ENCODE peak calls at places on chromosomes 1 and 21, in seven cellular contexts. Z is spleen, A is H1, N is ovary, M is HCT116, L is left lung, D is colonic mucosa. W is an unnamed sample. For H3K9me3, the result is how much of the 10 kb centered on the place peaks cover.

GRCh38 chr1:231606712-231607111 is 19.9 kb upstream of the DISC1 start:
- DNase-seq in Z (no peak), A (no peak), N (no peak), M (no peak), L (no peak), D (no peak), W (no peak)

GRCh38 chr1:192877283-192877886 is 68.5 kb downstream of the RGS2 start:
- DNase-seq in Z (no peak), A (no peak), N (no peak), M (no peak), L (no peak), D (no peak), W (no peak)

GRCh38 chr1:181062800-181063428 is 25.6 kb upstream of the IER5 start:
- DNase-seq in Z (no peak), A (no peak), N (no peak), M (no peak), L (no peak), D (no peak), W (no peak)

GRCh38 chr1:10681296-10682113 is 114.9 kb downstream of the CASZ1 start:
- DNase-seq in Z (no peak), A (no peak), N (no peak), M (no peak), L (no peak), D (no peak), W (no peak)

GRCh38 chr1:80892452-80892995 is 908.2 kb upstream of the ADGRL2 start:
- DNase-seq in Z (no peak), A (no peak), N (no peak), M (no peak), L (no peak), D (no peak), W (no peak)

GRCh38 chr1:8427493-8427892 is 109.6 kb downstream of the SLC45A1 start:
- DNase-seq in Z (no peak), A (no peak), N (no peak), M (no peak), L (no peak), D (no peak), W (no peak)

GRCh38 chr1:70675737-70676156 is 264.7 kb downstream of the CTH start:
- DNase-seq in Z (no peak), A (no peak), N (no peak), M (no peak), L (no peak), D (no peak), W (no peak)

GRCh38 chr1:218425647-218426342 is 80.7 kb downstream of the TGFB2 start:
- DNase-seq in Z (no peak), A (no peak), N (no peak), M (no peak), L (no peak), D (no peak), W (no peak)

GRCh38 chr21:44487831-44488230 is 32.5 kb downstream of the LRRC3 start:
- DNase-seq in Z (peak), A (peak), N (no peak), M (peak), L (no peak), D (no peak), W (peak)

GRCh38 chr1:198007687-198008627 is 90.8 kb downstream of the LHX9 start:
- DNase-seq in Z (no peak), A (no peak), N (no peak), M (no peak), L (no peak), D (no peak), W (no peak)

GRCh38 chr1:13813398-13814012 is 113.5 kb downstream of the PRDM2 start:
- DNase-seq in Z (peak), A (no peak), N (peak), M (no peak), L (no peak), D (no peak), W (peak)

GRCh38 chr1:236618507-236618906 is 14.2 kb upstream of the HEATR1 start:
- DNase-seq in Z (no peak), A (no peak), N (no peak), M (no peak), L (no peak), D (no peak), W (no peak)

GRCh38 chr1:33275200-33275599 is 18.9 kb downstream of the ZNF362 start:
- DNase-seq in Z (no peak), A (no peak), N (no peak), M (no peak), L (no peak), D (no peak), W (no peak)

GRCh38 chr1:223763881-223764280 is 51.5 kb downstream of the CAPN2 start:
- DNase-seq in Z (peak), A (no peak), N (no peak), M (no peak), L (no peak), D (no peak), W (no peak)

GRCh38 chr1:8077602-8078001 is 51.5 kb upstream of the ERRFI1 start:
- DNase-seq in Z (no peak), A (no peak), N (no peak), M (no peak), L (no peak), D (peak), W (no peak)

GRCh38 chr1:14836426-14837140 is 238.1 kb downstream of the KAZN start:
- DNase-seq in Z (no peak), A (no peak), N (no peak), M (no peak), L (no peak), D (no peak), W (no peak)

GRCh38 chr1:234613992-234614584 is 4.1 kb upstream of the IRF2BP2 start:
- DNase-seq in Z (no peak), A (no peak), N (no peak), M (no peak), L (no peak), D (no peak), W (no peak)

GRCh38 chr1:55640708-55641473 is 425.7 kb upstream of the USP24 start:
- DNase-seq in Z (peak), A (no peak), N (peak), M (no peak), L (peak), D (peak), W (no peak)

GRCh38 chr21:21163904-21164303 is 165.7 kb downstream of the NCAM2 start:
- DNase-seq in Z (no peak), A (no peak), N (peak), M (peak), L (peak), D (peak), W (peak)

GRCh38 chr1:169901119-169901518 is 7.4 kb upstream of the SCYL3 start:
- DNase-seq in Z (no peak), A (no peak), N (no peak), M (no peak), L (no peak), D (no peak), W (no peak)

GRCh38 chr1:157011845-157012244 is 33.7 kb downstream of the ARHGEF11 start:
- DNase-seq in Z (no peak), A (no peak), N (no peak), M (no peak), L (no peak), D (no peak), W (no peak)

GRCh38 chr1:65002508-65003315 is 36.4 kb upstream of the JAK1 start:
- DNase-seq in Z (peak), A (no peak), N (peak), M (peak), L (peak), D (peak), W (peak)

GRCh38 chr21:26965091-26965566 is 1.8 kb downstream of the ADAMTS5 start:
- DNase-seq in Z (peak), A (no peak), N (no peak), M (no peak), L (no peak), D (no peak), W (no peak)

GRCh38 chr21:26962516-26963305 is 4.2 kb downstream of the ADAMTS5 start:
- DNase-seq in Z (no peak), A (no peak), N (no peak), M (no peak), L (no peak), D (no peak), W (no peak)

GRCh38 chr21:26964379-26964778 is 2.5 kb downstream of the ADAMTS5 start:
- DNase-seq in Z (no peak), A (no peak), N (peak), M (no peak), L (peak), D (peak), W (no peak)

GRCh38 chr21:26958792-26959191 is 8.1 kb downstream of the ADAMTS5 start:
- DNase-seq in Z (no peak), A (no peak), N (no peak), M (no peak), L (no peak), D (no peak), W (no peak)

DNA sequence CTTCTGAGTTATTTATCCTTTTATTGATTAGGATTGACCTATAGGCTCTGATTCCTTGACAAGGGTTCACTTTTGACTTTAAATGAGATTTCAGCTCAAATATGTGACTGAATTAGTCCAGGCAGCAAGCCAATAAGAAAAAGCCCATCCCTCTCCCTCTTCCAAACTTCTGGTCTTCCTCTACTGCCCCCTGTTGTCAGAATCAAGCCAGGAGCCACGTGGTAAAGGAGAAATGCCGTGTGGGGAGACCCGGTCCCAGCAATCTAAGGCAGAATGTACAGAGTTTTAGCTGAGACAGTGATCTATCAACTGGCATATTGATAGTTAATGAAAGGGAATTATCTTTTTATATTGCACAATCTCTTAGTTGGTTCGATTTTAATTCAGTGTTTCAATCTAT is 5.2 kb downstream of the ADAMTS5 start:
- DNase-seq in Z (no peak), A (no peak), N (peak), M (no peak), L (no peak), D (peak), W (no peak)
- H3K9me3 ChIP-seq in Z (under half), A (under half), N (under half), M (under half), L (under half), D (under half), W (under half)

GRCh38 chr1:152758636-152759035 is 811 bp downstream of the KPRP start:
- DNase-seq in Z (no peak), A (no peak), N (no peak), M (no peak), L (no peak), D (no peak), W (no peak)

GRCh38 chr1:152759453-152760173 is 1.8 kb downstream of the KPRP start:
- DNase-seq in Z (no peak), A (no peak), N (no peak), M (no peak), L (no peak), D (no peak), W (no peak)

GRCh38 chr1:152756872-152757271 is 953 bp upstream of the KPRP start:
- DNase-seq in Z (no peak), A (no peak), N (no peak), M (no peak), L (no peak), D (no peak), W (no peak)

GRCh38 chr1:152760551-152761190 is 2.8 kb downstream of the KPRP start:
- DNase-seq in Z (no peak), A (no peak), N (no peak), M (no peak), L (no peak), D (no peak), W (no peak)

DNA sequence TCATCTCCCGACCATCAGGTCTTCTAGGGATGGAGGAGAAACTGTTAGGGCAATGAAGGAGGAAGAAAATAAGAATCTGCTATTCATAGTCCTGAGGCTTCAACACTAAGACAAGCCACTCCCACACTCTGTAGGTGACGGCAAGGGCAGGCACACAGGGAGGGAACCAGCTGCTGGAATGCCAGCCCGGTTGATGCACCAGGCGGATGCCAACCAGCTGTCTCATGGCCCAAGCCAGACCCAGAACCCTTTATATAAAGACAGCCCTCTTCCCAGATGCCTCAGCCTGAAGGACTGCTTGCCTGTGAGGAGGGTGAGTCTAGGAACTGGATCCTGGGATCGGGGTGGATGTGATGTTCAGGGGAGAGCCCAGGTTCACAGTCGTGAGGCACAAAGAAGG is at the start of gene KPRP:
- DNase-seq in Z (no peak), A (no peak), N (no peak), M (no peak), L (no peak), D (no peak), W (no peak)
- H3K9me3 ChIP-seq in Z (under half), A (half or more), N (under half), M (under half), L (under half), D (under half), W (under half)

GRCh38 chr1:117142200-117142599 is 20.7 kb upstream of the TRIM45 start:
- DNase-seq in Z (no peak), A (no peak), N (no peak), M (no peak), L (no peak), D (no peak), W (no peak)
- H3K9me3 ChIP-seq in Z (under half), A (under half), N (under half), M (under half), L (under half), D (under half), W (under half)

GRCh38 chr21:42819861-42820512 is 59.4 kb downstream of the WDR4 start:
- DNase-seq in Z (peak), A (no peak), N (no peak), M (no peak), L (no peak), D (peak), W (no peak)
- H3K9me3 ChIP-seq in Z (under half), A (under half), N (under half), M (under half), L (under half), D (under half), W (under half)

DNA sequence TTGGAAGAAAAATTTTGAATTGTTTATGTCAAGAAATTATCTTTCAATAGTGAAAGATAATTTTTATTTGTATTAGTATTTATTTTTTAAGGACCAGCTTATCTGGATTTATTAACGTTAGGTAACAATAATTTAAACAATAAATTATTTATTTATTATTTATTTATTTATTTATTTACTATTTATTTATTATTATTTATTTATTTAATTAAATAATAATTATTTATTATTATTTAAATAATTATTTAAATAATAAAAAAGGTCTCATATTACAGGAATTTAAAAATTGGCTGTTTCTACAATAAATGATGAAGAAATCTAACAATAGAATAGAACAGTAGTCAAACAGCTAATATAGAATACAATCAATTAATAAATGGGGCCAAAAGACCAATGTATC is 618.7 kb upstream of the BRINP3 start:
- DNase-seq in Z (no peak), A (no peak), N (no peak), M (no peak), L (no peak), D (no peak), W (no peak)
- H3K9me3 ChIP-seq in Z (under half), A (under half), N (under half), M (under half), L (under half), D (under half), W (under half)

GRCh38 chr1:125080077-125080476 is 3895.3 kb downstream of the SRGAP2C start:
- DNase-seq in Z (no peak), A (no peak), N (no peak), M (no peak), L (no peak), D (no peak), W (no peak)
- H3K9me3 ChIP-seq in Z (under half), A (half or more), N (under half), M (under half), L (half or more), D (under half), W (under half)

GRCh38 chr1:3116560-3116959 is 47.6 kb downstream of the PRDM16 start:
- DNase-seq in Z (no peak), A (no peak), N (no peak), M (no peak), L (no peak), D (no peak), W (no peak)
- H3K9me3 ChIP-seq in Z (under half), A (under half), N (under half), M (under half), L (under half), D (under half), W (under half)

GRCh38 chr1:79532555-79532954 is 526.0 kb upstream of the ADGRL4 start:
- DNase-seq in Z (no peak), A (no peak), N (no peak), M (no peak), L (no peak), D (no peak), W (no peak)
- H3K9me3 ChIP-seq in Z (under half), A (under half), N (under half), M (under half), L (under half), D (under half), W (under half)

W was measured in T-helper 17 cell.